ENCODE peak calls at places on chromosomes 1 and 21, in six cellular contexts. N is fibroblast of pulmonary artery, V is choroid plexus epithelial cell, G is lower lobe of right lung, P is GM06990, W is Peyer's patch. Z is an unnamed sample.

GRCh38 chr1:211551628-211552465 is 27.1 kb downstream of the SLC30A1 start:
- DNase-seq in W (no peak), N (peak), G (no peak), V (peak), P (no peak), Z (peak)

GRCh38 chr21:45981641-45982255 is at the start of gene COL6A1:
- DNase-seq in W (peak), G (peak), P (no peak), N (no peak), V (peak), Z (peak)

GRCh38 chr1:184387871-184388670 is 1.2 kb downstream of the C1orf21 start:
- DNase-seq in G (peak), W (no peak), V (peak), N (peak), P (peak), Z (peak)

GRCh38 chr1:16083486-16083885 is 10.0 kb upstream of the FAM131C start:
- DNase-seq in V (no peak), N (no peak), W (no peak), G (no peak), P (no peak), Z (no peak)

GRCh38 chr1:208081972-208082371 is 162.2 kb downstream of the PLXNA2 start:
- DNase-seq in W (no peak), N (no peak), G (no peak), P (no peak), V (peak), Z (peak)

GRCh38 chr1:223052931-223053330 is 90.1 kb downstream of the TLR5 start:
- DNase-seq in N (peak), W (no peak), G (no peak), P (no peak), V (no peak), Z (no peak)

GRCh38 chr1:230754831-230755230 is 7.6 kb downstream of the CAPN9 start:
- DNase-seq in N (no peak), P (no peak), G (no peak), W (no peak), V (peak), Z (peak)

GRCh38 chr1:116147972-116148371 is 36.8 kb downstream of the MAB21L3 start:
- DNase-seq in W (no peak), N (no peak), V (no peak), G (no peak), P (no peak), Z (no peak)

GRCh38 chr1:119884700-119885099 is 11.6 kb downstream of the ADAM30 start:
- DNase-seq in G (no peak), V (peak), N (peak), W (no peak), P (no peak), Z (no peak)

GRCh38 chr21:39612233-39613028 is at the start of gene B3GALT5:
- DNase-seq in N (no peak), W (no peak), V (peak), P (no peak), G (no peak), Z (peak)
- H3K4me3 ChIP-seq in N (no peak), W (no peak), V (peak), P (no peak), G (no peak), Z (peak)

GRCh38 chr1:245997471-245998258 is 509.4 kb downstream of the SMYD3 start:
- DNase-seq in G (no peak), P (no peak), N (peak), W (no peak), V (peak), Z (peak)

GRCh38 chr1:246001821-246002220 is 505.3 kb downstream of the SMYD3 start:
- DNase-seq in G (no peak), N (no peak), P (no peak), V (peak), W (no peak), Z (no peak)

GRCh38 chr1:246001142-246001812 is 505.8 kb downstream of the SMYD3 start:
- DNase-seq in W (no peak), N (no peak), G (no peak), P (no peak), V (peak), Z (peak)

GRCh38 chr1:246000638-246001015 is 506.5 kb downstream of the SMYD3 start:
- DNase-seq in V (no peak), W (no peak), N (no peak), P (no peak), G (no peak), Z (peak)

GRCh38 chr1:245999697-246000637 is 507.1 kb downstream of the SMYD3 start:
- DNase-seq in G (no peak), N (no peak), P (no peak), V (no peak), W (no peak), Z (no peak)
- TF ChIP-seq CTCF in G (no peak), N (no peak), P (no peak), V (no peak), W (no peak), Z (no peak)

GRCh38 chr1:38028671-38029070 is 16.1 kb downstream of the UTP11 start:
- DNase-seq in P (no peak), N (no peak), G (no peak), V (no peak), W (no peak), Z (no peak)
- H3K4me3 ChIP-seq in P (peak), N (no peak), G (no peak), V (no peak), W (no peak), Z (no peak)

DNA sequence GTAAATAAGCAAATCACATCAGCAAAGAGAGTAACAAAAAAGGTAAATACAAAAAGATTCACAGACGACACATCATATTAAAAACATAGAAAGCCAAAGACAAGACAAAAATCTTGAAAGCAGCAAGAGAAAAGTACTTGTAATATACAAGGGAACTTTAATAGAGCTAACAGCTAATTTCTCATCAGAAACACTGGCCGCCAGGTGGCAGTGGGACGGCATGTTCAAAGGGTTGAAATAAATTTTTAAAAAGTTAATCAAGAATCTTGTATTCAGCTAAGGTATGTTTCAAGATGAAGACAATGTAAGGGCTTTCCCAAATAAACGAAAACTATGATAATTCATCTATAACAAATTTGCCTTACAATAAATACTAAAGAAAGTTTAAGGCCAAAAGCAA is 358.1 kb downstream of the LRRIQ3 start:
- DNase-seq in V (peak), N (peak), W (no peak), P (no peak), G (no peak), Z (peak)
- TF ChIP-seq CTCF in V (peak), N (peak), W (peak), P (peak), G (no peak), Z (peak)

Z was measured in astrocyte of the spinal cord.